ENCODE peak calls at places on chromosomes 5 and 9, in five cellular contexts. B, O, J, R and G are unnamed samples.

GRCh38 chr9:121598167-121599000 is 53.0 kb upstream of the DAB2IP start:
- DNase-seq in O (peak), J (peak), R (peak), B (no peak), G (no peak)

GRCh38 chr9:136336156-136336860 is 9.0 kb downstream of the GPSM1 start:
- DNase-seq in J (no peak), O (no peak), R (no peak), B (no peak), G (no peak)

GRCh38 chr5:58080573-58080972 is 379.3 kb downstream of the PLK2 start:
- DNase-seq in R (no peak), B (peak), O (no peak), J (no peak), G (no peak)

GRCh38 chr5:180640301-180640764 is 9.1 kb downstream of the FLT4 start:
- DNase-seq in R (no peak), B (no peak), O (no peak), J (no peak), G (no peak)

GRCh38 chr9:121824651-121825480 is 173.4 kb downstream of the DAB2IP start:
- DNase-seq in R (no peak), B (no peak), O (no peak), J (no peak), G (peak)

GRCh38 chr9:108048406-108049025 is 558.9 kb upstream of the KLF4 start:
- DNase-seq in J (no peak), O (no peak), R (no peak), B (no peak), G (no peak)

GRCh38 chr5:78630047-78630446 is 18.5 kb downstream of the LHFPL2 start:
- DNase-seq in B (no peak), R (no peak), J (no peak), O (no peak), G (no peak)

GRCh38 chr9:108396193-108396592 is 459.6 kb downstream of the ACTL7B start:
- DNase-seq in O (no peak), J (peak), B (no peak), R (no peak), G (no peak)

GRCh38 chr5:159156839-159157238 is 52.5 kb downstream of the RNF145 start:
- DNase-seq in O (no peak), R (peak), B (peak), J (peak), G (peak)

GRCh38 chr9:5629312-5630037 is 568 bp downstream of the RIC1 start:
- DNase-seq in R (peak), B (peak), O (peak), J (peak), G (peak)

GRCh38 chr5:107878676-107879075 is 207.9 kb upstream of the EFNA5 start:
- DNase-seq in J (no peak), R (no peak), O (no peak), B (no peak), G (no peak)
- TF ChIP-seq POLR2A in J (no peak), R (no peak), O (no peak), B (no peak), G (no peak)

GRCh38 chr5:134365604-134366003 is 1.4 kb downstream of the CDKL3 start:
- DNase-seq in J (no peak), R (no peak), O (no peak), B (no peak), G (no peak)

GRCh38 chr5:134374234-134374633 is 2.9 kb downstream of the UBE2B start:
- DNase-seq in J (no peak), R (peak), O (no peak), B (peak), G (peak)

GRCh38 chr5:134371834-134372340 is 518 bp downstream of the UBE2B start:
- DNase-seq in J (peak), B (peak), O (peak), R (peak), G (peak)

GRCh38 chr5:134370306-134370870 is 981 bp upstream of the UBE2B start:
- DNase-seq in B (no peak), R (no peak), O (no peak), J (no peak), G (no peak)

DNA sequence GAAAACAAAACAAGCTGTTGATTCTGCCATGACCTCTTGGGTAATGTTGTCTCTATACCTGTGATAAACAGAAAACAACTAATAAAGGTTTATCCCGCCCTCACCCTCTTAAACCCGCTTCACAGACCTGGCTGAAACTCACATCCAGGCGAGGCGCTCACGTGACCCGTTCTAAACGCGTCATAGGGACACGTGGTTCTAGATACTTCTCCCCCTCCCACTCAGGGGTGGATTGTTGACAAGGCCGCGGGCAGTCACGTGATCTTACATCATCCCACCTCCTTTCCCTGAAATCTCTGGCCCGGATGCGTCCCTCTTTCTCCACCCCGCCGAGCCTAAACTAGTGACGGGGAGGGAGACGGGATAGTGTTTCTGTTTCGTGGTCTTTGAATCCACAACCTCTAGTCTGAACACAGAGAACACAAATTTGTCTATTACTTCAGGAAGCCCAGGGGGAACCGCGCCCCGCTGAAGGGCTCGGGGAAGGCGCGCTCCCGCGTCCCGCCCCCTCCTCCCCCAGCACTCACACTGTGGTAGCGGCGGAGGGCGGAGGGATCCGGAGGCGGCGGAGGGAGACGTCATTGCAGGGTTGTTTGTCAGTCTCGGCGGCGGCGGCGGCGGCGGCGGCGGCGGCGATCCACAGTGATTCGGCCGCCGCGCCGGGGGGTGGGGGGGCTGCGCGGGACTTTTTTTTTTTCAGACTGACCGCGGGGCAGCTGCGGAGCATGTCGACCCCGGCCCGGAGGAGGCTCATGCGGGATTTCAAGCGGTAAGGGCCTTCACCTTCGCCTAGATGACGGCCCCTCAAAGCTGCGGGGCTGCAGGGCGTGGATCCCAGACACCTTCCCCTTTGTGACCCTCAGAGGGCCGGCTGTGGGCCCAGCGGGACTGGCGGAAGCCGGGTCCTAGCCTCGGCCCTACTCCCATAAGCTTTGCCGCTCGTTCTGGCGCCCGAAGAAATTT is at the start of gene UBE2B:
- DNase-seq in B (peak), J (peak), R (peak), O (peak), G (peak)
- TF ChIP-seq POLR2A in B (no peak), J (peak), R (peak), O (peak), G (peak)

GRCh38 chr9:92147854-92148184 is 32.6 kb upstream of the SPTLC1 start:
- DNase-seq in O (no peak), J (no peak), R (no peak), B (no peak), G (no peak)

GRCh38 chr9:92142329-92142728 is 27.1 kb upstream of the SPTLC1 start:
- DNase-seq in R (no peak), O (no peak), B (no peak), J (no peak), G (no peak)

GRCh38 chr9:92146610-92147009 is 31.4 kb upstream of the SPTLC1 start:
- DNase-seq in O (no peak), J (no peak), B (peak), R (no peak), G (no peak)

GRCh38 chr9:92151691-92152393 is 36.6 kb upstream of the SPTLC1 start:
- DNase-seq in O (no peak), J (peak), R (peak), B (no peak), G (no peak)

DNA sequence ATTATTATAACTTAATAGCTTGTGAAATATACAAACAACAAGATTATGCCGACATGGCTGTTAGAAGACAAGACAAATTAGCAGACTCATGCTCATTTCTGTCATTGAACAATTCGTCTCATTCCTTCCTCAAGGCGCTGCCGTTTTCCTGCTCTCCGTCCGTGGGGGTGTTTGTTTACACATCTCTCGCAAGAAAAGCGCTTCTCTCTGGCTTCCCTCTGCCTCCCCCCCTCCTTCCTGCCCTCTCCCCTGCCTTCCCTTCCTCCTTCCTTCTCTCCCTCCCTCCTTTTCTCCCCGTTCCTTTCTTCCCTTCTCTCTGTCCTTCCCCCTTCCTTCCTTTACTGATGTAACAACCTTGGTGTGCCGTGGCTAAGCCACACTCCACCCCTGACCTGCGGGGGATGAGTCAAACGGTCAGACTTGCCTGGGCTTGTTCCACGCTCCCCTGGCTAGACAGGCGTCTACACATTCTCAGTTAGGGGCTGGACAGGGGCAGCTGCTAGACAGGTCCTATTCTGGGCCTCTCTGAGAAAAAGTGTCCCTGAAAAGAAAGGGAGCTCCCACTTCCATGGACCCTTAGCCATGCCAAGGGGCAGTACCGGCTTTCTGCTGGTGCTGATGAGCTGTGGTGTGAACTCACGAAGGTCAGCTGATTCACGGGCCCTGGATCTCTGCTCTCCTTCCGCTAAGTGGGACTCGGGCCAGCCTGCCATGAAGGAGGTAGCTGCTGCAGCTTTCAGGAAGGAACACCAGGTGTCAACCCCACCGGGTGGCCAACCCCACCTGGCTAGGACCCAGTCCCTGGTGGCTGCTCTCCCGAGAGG is 32.0 kb upstream of the SPTLC1 start:
- DNase-seq in O (no peak), J (peak), R (no peak), B (peak), G (peak)
- TF ChIP-seq POLR2A in O (no peak), J (no peak), R (no peak), B (no peak), G (peak)

GRCh38 chr9:33818167-33818831 is 1.3 kb downstream of the UBE2R2 start:
- DNase-seq in R (peak), B (peak), J (peak), O (peak), G (peak)
- TF ChIP-seq POLR2A in R (no peak), B (no peak), J (peak), O (no peak), G (no peak)

GRCh38 chr9:6680797-6681146 is 35.2 kb upstream of the GLDC start:
- DNase-seq in B (peak), O (peak), R (peak), J (peak), G (peak)
- TF ChIP-seq POLR2A in B (no peak), O (no peak), R (no peak), J (no peak), G (no peak)

GRCh38 chr5:52504584-52505240 is 283.0 kb upstream of the ITGA1 start:
- DNase-seq in J (no peak), O (no peak), B (no peak), R (no peak), G (no peak)
- TF ChIP-seq POLR2A in J (no peak), O (no peak), B (no peak), R (no peak), G (no peak)